ENCODE peak calls at places on chromosomes 3 and 15, in eight cellular contexts. One of them, this sample, is unnamed.

GRCh38 chr15:55649058-55649423 is 60.9 kb upstream of the PYGO1 start:
- DNase-seq in activated T-cell treated with anti-CD3 and anti-CD28 coated beads for 1 hour: no peak
- DNase-seq in A549: no peak
- DNase-seq in AG09309: peak
- DNase-seq in H7: no peak
- DNase-seq in CD4-positive, CD25-positive, alpha-beta regulatory T cell: no peak
- DNase-seq in neuronal stem cell: no peak
- DNase-seq in NCI-H2081: no peak
- DNase-seq in this sample: no peak

GRCh38 chr15:40353697-40354096 is 2.9 kb downstream of the PHGR1 start:
- DNase-seq in CD4-positive, CD25-positive, alpha-beta regulatory T cell: no peak
- DNase-seq in neuronal stem cell: no peak
- DNase-seq in AG09309: no peak
- DNase-seq in activated T-cell treated with anti-CD3 and anti-CD28 coated beads for 1 hour: no peak
- DNase-seq in A549: no peak
- DNase-seq in NCI-H2081: no peak
- DNase-seq in H7: no peak
- DNase-seq in this sample: no peak

GRCh38 chr15:99476413-99477222 is 89.2 kb upstream of the MEF2A start:
- DNase-seq in neuronal stem cell: no peak
- DNase-seq in A549: peak
- DNase-seq in activated T-cell treated with anti-CD3 and anti-CD28 coated beads for 1 hour: no peak
- DNase-seq in AG09309: peak
- DNase-seq in CD4-positive, CD25-positive, alpha-beta regulatory T cell: peak
- DNase-seq in H7: peak
- DNase-seq in NCI-H2081: no peak
- DNase-seq in this sample: no peak

GRCh38 chr3:184314700-184315505 is 497 bp downstream of the EIF4G1 start:
- DNase-seq in H7: peak
- DNase-seq in neuronal stem cell: peak
- DNase-seq in CD4-positive, CD25-positive, alpha-beta regulatory T cell: peak
- DNase-seq in A549: no peak
- DNase-seq in AG09309: no peak
- DNase-seq in NCI-H2081: peak
- DNase-seq in activated T-cell treated with anti-CD3 and anti-CD28 coated beads for 1 hour: peak
- DNase-seq in this sample: peak

GRCh38 chr15:35506272-35506870 is 39.6 kb downstream of the DPH6 start:
- DNase-seq in NCI-H2081: no peak
- DNase-seq in AG09309: no peak
- DNase-seq in CD4-positive, CD25-positive, alpha-beta regulatory T cell: no peak
- DNase-seq in H7: no peak
- DNase-seq in neuronal stem cell: peak
- DNase-seq in activated T-cell treated with anti-CD3 and anti-CD28 coated beads for 1 hour: no peak
- DNase-seq in A549: no peak
- DNase-seq in this sample: no peak

GRCh38 chr3:190205739-190206138 is 85.0 kb upstream of the P3H2 start:
- DNase-seq in CD4-positive, CD25-positive, alpha-beta regulatory T cell: no peak
- DNase-seq in neuronal stem cell: no peak
- DNase-seq in A549: peak
- DNase-seq in NCI-H2081: no peak
- DNase-seq in activated T-cell treated with anti-CD3 and anti-CD28 coated beads for 1 hour: no peak
- DNase-seq in AG09309: peak
- DNase-seq in H7: no peak
- DNase-seq in this sample: no peak

GRCh38 chr15:77869021-77869895 is 208.3 kb downstream of the TBC1D2B start:
- DNase-seq in CD4-positive, CD25-positive, alpha-beta regulatory T cell: no peak
- DNase-seq in activated T-cell treated with anti-CD3 and anti-CD28 coated beads for 1 hour: no peak
- DNase-seq in A549: no peak
- DNase-seq in NCI-H2081: no peak
- DNase-seq in AG09309: no peak
- DNase-seq in neuronal stem cell: no peak
- DNase-seq in H7: no peak
- DNase-seq in this sample: no peak

GRCh38 chr15:69414702-69415161 is 583 bp downstream of the KIF23 start:
- DNase-seq in CD4-positive, CD25-positive, alpha-beta regulatory T cell: peak
- DNase-seq in A549: peak
- DNase-seq in NCI-H2081: no peak
- DNase-seq in AG09309: peak
- DNase-seq in H7: peak
- DNase-seq in neuronal stem cell: peak
- DNase-seq in activated T-cell treated with anti-CD3 and anti-CD28 coated beads for 1 hour: no peak
- DNase-seq in this sample: peak

This sample was measured in CD4-positive, alpha-beta memory T cell.